ENCODE peak calls at places on chromosome 6, in seven cellular contexts. One of them, this sample, is unnamed.

GRCh38 chr6:51093899-51094665 is 275.4 kb downstream of the TFAP2B start:
- DNase-seq in HCT116: no peak
- DNase-seq in NCI-H1105 treated with DMSO at 0.1 percent for 48 hours: no peak
- DNase-seq in stimulated activated naive CD8-positive, alpha-beta T cell treated with anti-CD3 and anti-CD28 coated beads, Interleukin-15, Interleukin-2, amounts not matched to agents 100 U/mL and 50 U/mL, for 24 hours: no peak
- DNase-seq in adipocyte: no peak
- DNase-seq in activated naive CD4-positive, alpha-beta T cell treated with anti-CD3 and anti-CD28 coated beads, Interleukin-2, amount 50 U/mL, for 16 hours: no peak
- DNase-seq in occipital lobe: no peak
- DNase-seq in this sample: no peak

GRCh38 chr6:35391240-35391968 is 49.0 kb downstream of the PPARD start:
- DNase-seq in HCT116: peak
- DNase-seq in NCI-H1105 treated with DMSO at 0.1 percent for 48 hours: no peak
- DNase-seq in stimulated activated naive CD8-positive, alpha-beta T cell treated with anti-CD3 and anti-CD28 coated beads, Interleukin-15, Interleukin-2, amounts not matched to agents 100 U/mL and 50 U/mL, for 24 hours: no peak
- DNase-seq in adipocyte: peak
- DNase-seq in activated naive CD4-positive, alpha-beta T cell treated with anti-CD3 and anti-CD28 coated beads, Interleukin-2, amount 50 U/mL, for 16 hours: no peak
- DNase-seq in occipital lobe: no peak
- DNase-seq in this sample: no peak

GRCh38 chr6:53718597-53719460 is 53.3 kb upstream of the KLHL31 start:
- DNase-seq in HCT116: peak
- DNase-seq in NCI-H1105 treated with DMSO at 0.1 percent for 48 hours: peak
- DNase-seq in stimulated activated naive CD8-positive, alpha-beta T cell treated with anti-CD3 and anti-CD28 coated beads, Interleukin-15, Interleukin-2, amounts not matched to agents 100 U/mL and 50 U/mL, for 24 hours: peak
- DNase-seq in adipocyte: peak
- DNase-seq in activated naive CD4-positive, alpha-beta T cell treated with anti-CD3 and anti-CD28 coated beads, Interleukin-2, amount 50 U/mL, for 16 hours: no peak
- DNase-seq in occipital lobe: peak
- DNase-seq in this sample: no peak

GRCh38 chr6:136324981-136325380 is 35.3 kb upstream of the BCLAF1 start:
- DNase-seq in HCT116: no peak
- DNase-seq in NCI-H1105 treated with DMSO at 0.1 percent for 48 hours: no peak
- DNase-seq in stimulated activated naive CD8-positive, alpha-beta T cell treated with anti-CD3 and anti-CD28 coated beads, Interleukin-15, Interleukin-2, amounts not matched to agents 100 U/mL and 50 U/mL, for 24 hours: no peak
- DNase-seq in adipocyte: no peak
- DNase-seq in activated naive CD4-positive, alpha-beta T cell treated with anti-CD3 and anti-CD28 coated beads, Interleukin-2, amount 50 U/mL, for 16 hours: no peak
- DNase-seq in occipital lobe: no peak
- DNase-seq in this sample: no peak

GRCh38 chr6:87918461-87918941 is 129.1 kb upstream of the SPACA1 start:
- DNase-seq in HCT116: no peak
- DNase-seq in NCI-H1105 treated with DMSO at 0.1 percent for 48 hours: peak
- DNase-seq in stimulated activated naive CD8-positive, alpha-beta T cell treated with anti-CD3 and anti-CD28 coated beads, Interleukin-15, Interleukin-2, amounts not matched to agents 100 U/mL and 50 U/mL, for 24 hours: no peak
- DNase-seq in adipocyte: no peak
- DNase-seq in activated naive CD4-positive, alpha-beta T cell treated with anti-CD3 and anti-CD28 coated beads, Interleukin-2, amount 50 U/mL, for 16 hours: no peak
- DNase-seq in occipital lobe: no peak
- DNase-seq in this sample: no peak

GRCh38 chr6:2952557-2953095 is 18.7 kb downstream of the SERPINB6 start:
- DNase-seq in HCT116: peak
- DNase-seq in NCI-H1105 treated with DMSO at 0.1 percent for 48 hours: peak
- DNase-seq in stimulated activated naive CD8-positive, alpha-beta T cell treated with anti-CD3 and anti-CD28 coated beads, Interleukin-15, Interleukin-2, amounts not matched to agents 100 U/mL and 50 U/mL, for 24 hours: peak
- DNase-seq in adipocyte: peak
- DNase-seq in activated naive CD4-positive, alpha-beta T cell treated with anti-CD3 and anti-CD28 coated beads, Interleukin-2, amount 50 U/mL, for 16 hours: peak
- DNase-seq in occipital lobe: peak
- DNase-seq in this sample: peak

GRCh38 chr6:53335224-53335994 is 13.3 kb downstream of the ELOVL5 start:
- DNase-seq in HCT116: no peak
- DNase-seq in NCI-H1105 treated with DMSO at 0.1 percent for 48 hours: no peak
- DNase-seq in stimulated activated naive CD8-positive, alpha-beta T cell treated with anti-CD3 and anti-CD28 coated beads, Interleukin-15, Interleukin-2, amounts not matched to agents 100 U/mL and 50 U/mL, for 24 hours: peak
- DNase-seq in adipocyte: no peak
- DNase-seq in activated naive CD4-positive, alpha-beta T cell treated with anti-CD3 and anti-CD28 coated beads, Interleukin-2, amount 50 U/mL, for 16 hours: peak
- DNase-seq in occipital lobe: no peak
- DNase-seq in this sample: peak

GRCh38 chr6:110875548-110876169 is 1.1 kb downstream of the AMD1 start:
- DNase-seq in HCT116: no peak
- DNase-seq in NCI-H1105 treated with DMSO at 0.1 percent for 48 hours: peak
- DNase-seq in stimulated activated naive CD8-positive, alpha-beta T cell treated with anti-CD3 and anti-CD28 coated beads, Interleukin-15, Interleukin-2, amounts not matched to agents 100 U/mL and 50 U/mL, for 24 hours: peak
- DNase-seq in adipocyte: peak
- DNase-seq in activated naive CD4-positive, alpha-beta T cell treated with anti-CD3 and anti-CD28 coated beads, Interleukin-2, amount 50 U/mL, for 16 hours: peak
- DNase-seq in occipital lobe: peak
- DNase-seq in this sample: peak

GRCh38 chr6:30813623-30814136 is 69.3 kb upstream of the IER3 start:
- DNase-seq in HCT116: no peak
- DNase-seq in NCI-H1105 treated with DMSO at 0.1 percent for 48 hours: no peak
- DNase-seq in stimulated activated naive CD8-positive, alpha-beta T cell treated with anti-CD3 and anti-CD28 coated beads, Interleukin-15, Interleukin-2, amounts not matched to agents 100 U/mL and 50 U/mL, for 24 hours: no peak
- DNase-seq in adipocyte: no peak
- DNase-seq in activated naive CD4-positive, alpha-beta T cell treated with anti-CD3 and anti-CD28 coated beads, Interleukin-2, amount 50 U/mL, for 16 hours: no peak
- DNase-seq in occipital lobe: no peak
- DNase-seq in this sample: no peak

GRCh38 chr6:118509009-118509617 is 39.0 kb upstream of the PLN start:
- DNase-seq in HCT116: peak
- DNase-seq in NCI-H1105 treated with DMSO at 0.1 percent for 48 hours: peak
- DNase-seq in stimulated activated naive CD8-positive, alpha-beta T cell treated with anti-CD3 and anti-CD28 coated beads, Interleukin-15, Interleukin-2, amounts not matched to agents 100 U/mL and 50 U/mL, for 24 hours: no peak
- DNase-seq in adipocyte: peak
- DNase-seq in activated naive CD4-positive, alpha-beta T cell treated with anti-CD3 and anti-CD28 coated beads, Interleukin-2, amount 50 U/mL, for 16 hours: peak
- DNase-seq in occipital lobe: peak
- DNase-seq in this sample: no peak

GRCh38 chr6:53616450-53617357 is 48.9 kb downstream of the KLHL31 start:
- DNase-seq in HCT116: peak
- DNase-seq in NCI-H1105 treated with DMSO at 0.1 percent for 48 hours: no peak
- DNase-seq in stimulated activated naive CD8-positive, alpha-beta T cell treated with anti-CD3 and anti-CD28 coated beads, Interleukin-15, Interleukin-2, amounts not matched to agents 100 U/mL and 50 U/mL, for 24 hours: no peak
- DNase-seq in adipocyte: no peak
- DNase-seq in activated naive CD4-positive, alpha-beta T cell treated with anti-CD3 and anti-CD28 coated beads, Interleukin-2, amount 50 U/mL, for 16 hours: no peak
- DNase-seq in occipital lobe: no peak
- DNase-seq in this sample: no peak

GRCh38 chr6:159788757-159789376 is 535 bp downstream of the TCP1 start:
- DNase-seq in HCT116: no peak
- DNase-seq in NCI-H1105 treated with DMSO at 0.1 percent for 48 hours: peak
- DNase-seq in stimulated activated naive CD8-positive, alpha-beta T cell treated with anti-CD3 and anti-CD28 coated beads, Interleukin-15, Interleukin-2, amounts not matched to agents 100 U/mL and 50 U/mL, for 24 hours: peak
- DNase-seq in adipocyte: peak
- DNase-seq in activated naive CD4-positive, alpha-beta T cell treated with anti-CD3 and anti-CD28 coated beads, Interleukin-2, amount 50 U/mL, for 16 hours: peak
- DNase-seq in occipital lobe: no peak
- DNase-seq in this sample: no peak